ENCODE peak calls at places on chromosomes 4 and X, in five cellular contexts. One of them, this sample, is unnamed.

GRCh38 chr4:66853845-66854244 is 691.5 kb downstream of the CENPC start:
- DNase-seq in tibial nerve: no peak
- DNase-seq in omental fat pad: no peak
- DNase-seq in left lung: no peak
- DNase-seq in cardiac muscle cell: no peak
- DNase-seq in this sample: no peak

GRCh38 chr4:187618701-187619278 is 376.8 kb upstream of the ZFP42 start:
- DNase-seq in tibial nerve: no peak
- DNase-seq in left lung: no peak
- DNase-seq in omental fat pad: no peak
- DNase-seq in cardiac muscle cell: no peak
- DNase-seq in this sample: no peak

GRCh38 chr4:23789765-23790164 is 100.1 kb downstream of the PPARGC1A start:
- DNase-seq in omental fat pad: no peak
- DNase-seq in left lung: no peak
- DNase-seq in tibial nerve: peak
- DNase-seq in cardiac muscle cell: peak
- DNase-seq in this sample: no peak

GRCh38 chr4:165131247-165131832 is 18.7 kb upstream of the TMEM192 start:
- DNase-seq in omental fat pad: peak
- DNase-seq in tibial nerve: peak
- DNase-seq in cardiac muscle cell: peak
- DNase-seq in left lung: no peak
- DNase-seq in this sample: no peak

GRCh38 chr4:151806511-151806927 is 45.7 kb upstream of the GATB start:
- DNase-seq in tibial nerve: no peak
- DNase-seq in cardiac muscle cell: peak
- DNase-seq in left lung: no peak
- DNase-seq in omental fat pad: no peak
- DNase-seq in this sample: no peak

GRCh38 chr4:123170843-123171242 is 225.8 kb upstream of the SPRY1 start:
- DNase-seq in cardiac muscle cell: no peak
- DNase-seq in tibial nerve: no peak
- DNase-seq in left lung: no peak
- DNase-seq in omental fat pad: no peak
- DNase-seq in this sample: no peak

GRCh38 chr4:109123952-109124351 is 178.5 kb downstream of the COL25A1 start:
- DNase-seq in cardiac muscle cell: no peak
- DNase-seq in omental fat pad: no peak
- DNase-seq in left lung: no peak
- DNase-seq in tibial nerve: no peak
- DNase-seq in this sample: no peak

GRCh38 chr4:168550071-168550766 is 53.4 kb downstream of the PALLD start:
- DNase-seq in cardiac muscle cell: no peak
- DNase-seq in omental fat pad: no peak
- DNase-seq in left lung: no peak
- DNase-seq in tibial nerve: no peak
- DNase-seq in this sample: no peak

GRCh38 chr4:61663310-61663709 is 463.2 kb downstream of the ADGRL3 start:
- DNase-seq in left lung: peak
- DNase-seq in omental fat pad: no peak
- DNase-seq in cardiac muscle cell: no peak
- DNase-seq in tibial nerve: no peak
- DNase-seq in this sample: peak

GRCh38 chrX:9614016-9614415 is 149.2 kb downstream of the TBL1X start:
- DNase-seq in left lung: no peak
- DNase-seq in omental fat pad: no peak
- DNase-seq in tibial nerve: no peak
- DNase-seq in cardiac muscle cell: peak
- DNase-seq in this sample: no peak

DNA sequence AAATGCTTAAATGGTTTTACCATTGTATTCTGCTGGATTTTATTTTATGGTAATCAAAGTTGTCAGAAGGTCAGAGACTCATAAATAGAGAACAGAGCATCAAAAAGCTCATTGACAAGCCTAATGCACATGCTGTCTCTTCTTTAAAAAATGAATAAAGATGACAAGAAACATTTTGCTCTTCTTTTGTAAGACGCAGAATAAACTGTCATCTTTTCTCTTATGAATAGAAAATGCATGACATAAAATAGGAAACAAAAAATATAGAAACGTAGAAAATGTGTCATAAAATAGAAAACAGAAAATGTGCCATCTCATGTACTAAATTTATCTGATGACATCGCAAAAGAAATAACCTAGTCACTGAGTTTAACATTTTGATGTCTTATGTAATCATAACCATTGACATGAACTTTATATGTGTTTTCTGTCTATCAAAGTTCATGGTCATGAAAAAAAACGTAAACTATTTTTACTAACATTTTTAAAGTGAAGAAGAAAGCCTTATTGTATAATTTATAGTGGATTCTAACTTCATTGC is 484.1 kb downstream of the TRIML1 start:
- DNase-seq in omental fat pad: no peak
- DNase-seq in left lung: no peak
- DNase-seq in tibial nerve: no peak
- DNase-seq in cardiac muscle cell: no peak
- DNase-seq in this sample: no peak
- TF ChIP-seq CTCF in omental fat pad: no peak
- TF ChIP-seq CTCF in left lung: no peak
- TF ChIP-seq CTCF in tibial nerve: no peak
- TF ChIP-seq CTCF in cardiac muscle cell: no peak
- TF ChIP-seq CTCF in this sample: no peak

GRCh38 chr4:112245383-112245782 is 13.8 kb downstream of the AP1AR start:
- DNase-seq in cardiac muscle cell: peak
- DNase-seq in left lung: no peak
- DNase-seq in tibial nerve: no peak
- DNase-seq in omental fat pad: no peak
- DNase-seq in this sample: no peak
- TF ChIP-seq CTCF in cardiac muscle cell: peak
- TF ChIP-seq CTCF in left lung: no peak
- TF ChIP-seq CTCF in tibial nerve: no peak
- TF ChIP-seq CTCF in omental fat pad: no peak
- TF ChIP-seq CTCF in this sample: peak

GRCh38 chr4:10091531-10092181 is 24.9 kb downstream of the WDR1 start:
- DNase-seq in tibial nerve: no peak
- DNase-seq in omental fat pad: no peak
- DNase-seq in left lung: peak
- DNase-seq in cardiac muscle cell: no peak
- DNase-seq in this sample: peak

GRCh38 chr4:10088135-10089010 is 28.2 kb downstream of the WDR1 start:
- DNase-seq in left lung: peak
- DNase-seq in omental fat pad: no peak
- DNase-seq in tibial nerve: no peak
- DNase-seq in cardiac muscle cell: no peak
- DNase-seq in this sample: peak

GRCh38 chr4:10090467-10091250 is 25.9 kb downstream of the WDR1 start:
- DNase-seq in cardiac muscle cell: no peak
- DNase-seq in left lung: peak
- DNase-seq in tibial nerve: no peak
- DNase-seq in omental fat pad: no peak
- DNase-seq in this sample: peak

GRCh38 chr4:10087152-10087791 is 29.3 kb downstream of the WDR1 start:
- DNase-seq in tibial nerve: no peak
- DNase-seq in cardiac muscle cell: no peak
- DNase-seq in left lung: peak
- DNase-seq in omental fat pad: no peak
- DNase-seq in this sample: peak

DNA sequence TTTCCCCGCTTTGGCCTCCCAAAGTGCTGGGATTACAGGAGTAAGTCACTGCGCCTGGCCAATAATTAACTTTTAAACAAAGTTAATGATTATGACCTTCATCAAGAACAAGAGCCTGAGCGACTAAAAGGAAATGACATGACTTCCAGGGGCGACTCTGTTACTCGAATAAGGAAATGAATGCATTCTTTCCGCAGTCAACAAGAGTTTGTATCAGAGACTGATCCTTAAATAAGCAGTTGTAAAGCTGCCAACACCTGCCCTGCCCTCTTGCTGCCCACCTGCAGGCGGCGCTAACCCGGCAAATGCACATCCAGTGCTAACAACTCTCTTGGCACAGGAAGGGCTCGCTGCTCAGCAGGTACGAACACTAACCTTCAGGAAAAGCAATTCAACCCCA is 27.3 kb downstream of the WDR1 start:
- DNase-seq in omental fat pad: no peak
- DNase-seq in tibial nerve: no peak
- DNase-seq in cardiac muscle cell: no peak
- DNase-seq in left lung: peak
- DNase-seq in this sample: peak
- TF ChIP-seq CTCF in omental fat pad: no peak
- TF ChIP-seq CTCF in tibial nerve: peak
- TF ChIP-seq CTCF in cardiac muscle cell: peak
- TF ChIP-seq CTCF in left lung: peak
- TF ChIP-seq CTCF in this sample: peak

GRCh38 chr4:129929052-129929451 is 833.1 kb downstream of the C4orf33 start:
- DNase-seq in left lung: no peak
- DNase-seq in cardiac muscle cell: no peak
- DNase-seq in tibial nerve: no peak
- DNase-seq in omental fat pad: no peak
- DNase-seq in this sample: no peak
- TF ChIP-seq CTCF in left lung: no peak
- TF ChIP-seq CTCF in cardiac muscle cell: no peak
- TF ChIP-seq CTCF in tibial nerve: no peak
- TF ChIP-seq CTCF in omental fat pad: no peak
- TF ChIP-seq CTCF in this sample: peak

DNA sequence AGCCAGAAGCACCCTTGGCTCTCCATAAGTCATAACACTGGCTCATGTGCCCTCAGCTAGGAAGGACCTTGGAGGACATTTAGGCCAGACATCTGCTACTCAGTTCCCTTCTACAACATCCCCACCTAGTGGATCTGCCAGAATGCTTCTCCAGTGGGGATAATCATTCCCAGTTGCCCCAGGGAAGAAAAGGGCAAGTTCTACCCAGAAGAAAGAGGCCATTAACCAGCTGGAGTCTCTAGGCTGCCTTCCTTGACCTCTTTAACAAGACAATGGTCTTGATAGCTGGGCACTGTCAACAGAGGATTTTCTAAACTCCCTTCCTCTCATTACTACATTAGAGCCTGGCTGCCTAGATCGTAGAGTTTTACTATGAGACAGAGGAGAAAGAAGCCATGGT is 42.0 kb downstream of the LGI2 start:
- DNase-seq in tibial nerve: no peak
- DNase-seq in left lung: no peak
- DNase-seq in omental fat pad: no peak
- DNase-seq in cardiac muscle cell: peak
- DNase-seq in this sample: no peak
- TF ChIP-seq CTCF in tibial nerve: no peak
- TF ChIP-seq CTCF in left lung: peak
- TF ChIP-seq CTCF in omental fat pad: no peak
- TF ChIP-seq CTCF in cardiac muscle cell: peak
- TF ChIP-seq CTCF in this sample: peak

GRCh38 chrX:106959897-106960296 is 39.7 kb downstream of the CLDN2 start:
- DNase-seq in tibial nerve: no peak
- DNase-seq in left lung: no peak
- DNase-seq in omental fat pad: no peak
- DNase-seq in cardiac muscle cell: peak
- DNase-seq in this sample: no peak
- TF ChIP-seq CTCF in tibial nerve: no peak
- TF ChIP-seq CTCF in left lung: no peak
- TF ChIP-seq CTCF in omental fat pad: no peak
- TF ChIP-seq CTCF in cardiac muscle cell: peak
- TF ChIP-seq CTCF in this sample: peak

GRCh38 chr4:2077537-2078460 is 18.7 kb downstream of the NAT8L start:
- DNase-seq in cardiac muscle cell: no peak
- DNase-seq in omental fat pad: no peak
- DNase-seq in left lung: no peak
- DNase-seq in tibial nerve: no peak
- DNase-seq in this sample: no peak

GRCh38 chr4:2075171-2075986 is 16.3 kb downstream of the NAT8L start:
- DNase-seq in cardiac muscle cell: no peak
- DNase-seq in omental fat pad: no peak
- DNase-seq in left lung: no peak
- DNase-seq in tibial nerve: no peak
- DNase-seq in this sample: no peak

GRCh38 chr4:2076908-2077534 is 17.9 kb downstream of the NAT8L start:
- DNase-seq in left lung: no peak
- DNase-seq in omental fat pad: no peak
- DNase-seq in tibial nerve: no peak
- DNase-seq in cardiac muscle cell: no peak
- DNase-seq in this sample: peak

GRCh38 chr4:2074588-2074987 is 15.5 kb downstream of the NAT8L start:
- DNase-seq in cardiac muscle cell: no peak
- DNase-seq in omental fat pad: no peak
- DNase-seq in left lung: no peak
- DNase-seq in tibial nerve: no peak
- DNase-seq in this sample: peak

GRCh38 chr4:2075987-2076907 is 17.1 kb downstream of the NAT8L start:
- DNase-seq in omental fat pad: no peak
- DNase-seq in tibial nerve: no peak
- DNase-seq in cardiac muscle cell: no peak
- DNase-seq in left lung: no peak
- DNase-seq in this sample: no peak
- TF ChIP-seq CTCF in omental fat pad: no peak
- TF ChIP-seq CTCF in tibial nerve: no peak
- TF ChIP-seq CTCF in cardiac muscle cell: no peak
- TF ChIP-seq CTCF in left lung: no peak
- TF ChIP-seq CTCF in this sample: no peak

DNA sequence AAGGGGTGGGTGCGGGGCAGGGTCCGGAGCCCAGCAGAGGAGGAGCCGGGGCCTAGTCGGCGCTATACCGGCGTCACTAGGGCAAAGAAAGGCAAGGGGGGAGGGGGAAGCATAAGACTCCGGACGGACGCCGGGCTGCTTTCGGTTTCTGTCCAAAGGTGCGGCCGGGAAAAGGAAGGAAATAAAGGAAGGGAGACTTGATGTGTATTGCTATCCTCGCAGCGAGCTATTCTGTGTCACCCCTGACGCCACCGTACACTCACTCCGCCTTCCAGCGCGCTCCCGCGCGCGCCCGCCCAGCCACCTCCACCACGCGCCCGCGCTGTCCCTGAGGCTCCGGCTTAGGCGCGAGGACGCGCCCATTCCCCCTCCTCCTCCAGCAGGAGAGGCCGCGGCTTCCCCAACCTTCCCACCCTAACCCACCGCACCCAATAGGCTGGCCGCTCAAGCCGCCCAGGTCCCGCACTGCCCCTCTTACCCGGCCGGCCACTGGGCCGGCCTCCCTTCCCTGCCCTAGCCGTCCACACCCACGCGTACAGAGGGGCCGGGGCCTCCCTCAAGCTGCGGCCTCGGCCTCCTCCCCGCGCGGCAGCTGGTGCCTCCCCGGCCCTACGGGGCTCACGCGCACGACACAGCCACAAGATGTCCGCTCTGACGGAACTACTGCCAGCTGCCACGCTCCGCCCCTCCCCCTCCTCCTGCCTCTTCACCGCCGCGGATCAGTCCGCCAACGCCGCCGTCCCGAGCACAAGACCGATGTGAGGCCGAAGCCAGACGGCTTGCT is at the start of gene UBE2D3:
- DNase-seq in omental fat pad: peak
- DNase-seq in tibial nerve: peak
- DNase-seq in left lung: peak
- DNase-seq in cardiac muscle cell: peak
- DNase-seq in this sample: peak
- TF ChIP-seq CTCF in omental fat pad: no peak
- TF ChIP-seq CTCF in tibial nerve: no peak
- TF ChIP-seq CTCF in left lung: no peak
- TF ChIP-seq CTCF in cardiac muscle cell: peak
- TF ChIP-seq CTCF in this sample: peak

This sample was measured in chondrocyte.